ENCODE peak calls at places on chromosome 4, in five cellular contexts. P is cardiac muscle cell, X is fibroblast of mammary gland, U is HCT116, O is AG10803. S is an unnamed sample.
A peak's percentile ranks its signal among the peaks of the same experiment; 100 is the strongest.

GRCh38 chr4:147860960-147861359 is 129.1 kb downstream of the ARHGAP10 start:
- DNase-seq in O (peak; percentile 22), P (no peak), X (no peak), U (no peak), S (no peak)

GRCh38 chr4:149884046-149884445 is 68.4 kb upstream of the IQCM start:
- DNase-seq in X (peak; percentile 33), P (peak; percentile 7), O (peak; percentile 82), U (no peak), S (no peak)

GRCh38 chr4:55258152-55258863 is 87.7 kb upstream of the SRD5A3 start:
- DNase-seq in O (no peak), P (peak; percentile 19), X (peak; percentile 54), U (no peak), S (no peak)

GRCh38 chr4:24794916-24795665 is at the start of gene SOD3:
- DNase-seq in O (peak; percentile 92), X (peak; percentile 90), P (peak; percentile 96), U (no peak), S (no peak)

GRCh38 chr4:184265566-184266351 is 48.1 kb upstream of the ENPP6 start:
- DNase-seq in O (peak; percentile 34), U (peak; percentile 7), X (peak; percentile 21), P (peak; percentile 38), S (no peak)

GRCh38 chr4:1246901-1247810 is 1.8 kb downstream of the CTBP1 start:
- DNase-seq in X (no peak), O (no peak), U (no peak), P (no peak), S (no peak)

GRCh38 chr4:14178421-14178820 is 550.9 kb upstream of the BOD1L1 start:
- DNase-seq in X (peak; percentile 61), O (peak; percentile 41), P (peak; percentile 63), U (no peak), S (no peak)

GRCh38 chr4:186643501-186644315 is 79.9 kb downstream of the FAT1 start:
- DNase-seq in U (no peak), O (peak; percentile 30), X (peak; percentile 90), P (peak; percentile 76), S (no peak)

GRCh38 chr4:3781193-3781886 is 15.2 kb downstream of the ADRA2C start:
- DNase-seq in P (no peak), X (peak; percentile 11), O (no peak), U (peak; percentile 62), S (no peak)

GRCh38 chr4:627347-627746 is 2.0 kb downstream of the PDE6B start:
- DNase-seq in X (no peak), U (no peak), P (no peak), O (no peak), S (no peak)

GRCh38 chr4:13349096-13349495 is 135.0 kb downstream of the RAB28 start:
- DNase-seq in X (peak; percentile 49), O (peak; percentile 92), P (peak; percentile 78), U (no peak), S (no peak)

GRCh38 chr4:144712775-144713174 is 66.8 kb downstream of the HHIP start:
- DNase-seq in P (peak; percentile 24), U (no peak), X (peak; percentile 56), O (peak; percentile 27), S (peak; percentile 23)

GRCh38 chr4:152709675-152710438 is 30.1 kb upstream of the TMEM154 start:
- DNase-seq in U (no peak), O (no peak), P (peak; percentile 39), X (no peak), S (no peak)

GRCh38 chr4:142264961-142265360 is 581.1 kb downstream of the INPP4B start:
- DNase-seq in O (peak; percentile 36), U (no peak), P (peak; percentile 61), X (peak; percentile 60), S (no peak)

GRCh38 chr4:106704253-106704870 is 331.8 kb downstream of the DKK2 start:
- DNase-seq in U (no peak), O (peak; percentile 43), X (no peak), P (no peak), S (no peak)

GRCh38 chr4:10243856-10244255 is 127.3 kb upstream of the WDR1 start:
- DNase-seq in X (no peak), O (no peak), P (no peak), U (no peak), S (no peak)

GRCh38 chr4:9980898-9981297 is 40.4 kb downstream of the SLC2A9 start:
- DNase-seq in O (no peak), P (no peak), U (no peak), X (no peak), S (no peak)

GRCh38 chr4:74320559-74321118 is 12.4 kb downstream of the EPGN start:
- DNase-seq in X (peak; percentile 69), P (peak; percentile 77), O (peak; percentile 41), U (peak; percentile 98), S (no peak)

GRCh38 chr4:146585761-146586333 is 52.8 kb upstream of the POU4F2 start:
- DNase-seq in U (no peak), X (peak; percentile 66), O (peak; percentile 88), P (peak; percentile 80), S (peak; percentile 28)

GRCh38 chr4:146577111-146577510 is 55.4 kb upstream of the SLC10A7 start:
- DNase-seq in P (peak; percentile 7), U (no peak), X (peak; percentile 32), O (no peak), S (no peak)

DNA sequence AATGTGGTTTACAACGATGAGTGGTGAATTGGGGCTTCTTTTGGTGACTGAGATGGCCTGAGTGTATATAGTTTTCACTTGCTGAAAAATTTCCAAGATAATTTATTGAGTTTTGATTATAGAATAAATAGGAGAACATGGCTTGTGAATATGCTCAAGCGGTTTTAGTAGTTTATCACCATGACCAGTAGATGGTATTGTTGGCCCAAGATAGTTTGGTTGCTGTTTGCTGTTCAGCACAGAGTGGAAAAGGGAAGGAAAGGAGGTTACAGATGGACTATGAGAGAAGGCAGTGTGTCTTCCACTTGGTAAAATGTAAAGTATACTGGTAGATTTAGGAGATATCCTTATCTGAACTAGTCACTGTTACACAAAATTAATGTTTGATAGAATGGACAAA is 55.8 kb upstream of the POU4F2 start:
- DNase-seq in U (peak; percentile 3), P (no peak), X (peak; percentile 11), O (no peak), S (no peak)
- TF ChIP-seq CTCF in U (peak; percentile 19), P (no peak), X (no peak), O (no peak), S (no peak)

DNA sequence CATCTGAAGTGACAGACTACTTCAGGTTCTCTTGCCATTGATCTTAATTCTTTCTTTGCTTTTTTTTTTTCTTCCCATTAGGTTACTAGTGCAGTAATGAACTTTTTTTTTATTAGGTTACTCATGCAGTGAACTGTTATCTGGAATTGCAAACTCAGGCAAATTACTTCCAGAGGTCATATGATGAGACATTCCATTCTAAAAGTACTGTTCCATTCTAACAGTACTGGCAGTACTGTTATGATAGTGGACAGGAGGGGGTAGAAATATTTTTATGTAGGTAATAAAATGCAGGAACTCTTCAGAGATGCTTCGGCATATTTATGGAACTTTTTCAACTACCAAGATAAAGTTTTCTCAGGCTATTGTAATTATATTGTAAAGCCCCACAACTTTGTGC is 911.4 kb upstream of the LCORL start:
- DNase-seq in P (no peak), U (no peak), O (no peak), X (no peak), S (no peak)
- TF ChIP-seq CTCF in P (no peak), U (no peak), O (no peak), X (no peak), S (no peak)

GRCh38 chr4:124265701-124266100 is 446.8 kb downstream of the ANKRD50 start:
- DNase-seq in X (peak; percentile 52), P (peak; percentile 15), O (no peak), U (no peak), S (no peak)

GRCh38 chr4:124266706-124267105 is 445.8 kb downstream of the ANKRD50 start:
- DNase-seq in P (no peak), U (no peak), O (no peak), X (no peak), S (no peak)

DNA sequence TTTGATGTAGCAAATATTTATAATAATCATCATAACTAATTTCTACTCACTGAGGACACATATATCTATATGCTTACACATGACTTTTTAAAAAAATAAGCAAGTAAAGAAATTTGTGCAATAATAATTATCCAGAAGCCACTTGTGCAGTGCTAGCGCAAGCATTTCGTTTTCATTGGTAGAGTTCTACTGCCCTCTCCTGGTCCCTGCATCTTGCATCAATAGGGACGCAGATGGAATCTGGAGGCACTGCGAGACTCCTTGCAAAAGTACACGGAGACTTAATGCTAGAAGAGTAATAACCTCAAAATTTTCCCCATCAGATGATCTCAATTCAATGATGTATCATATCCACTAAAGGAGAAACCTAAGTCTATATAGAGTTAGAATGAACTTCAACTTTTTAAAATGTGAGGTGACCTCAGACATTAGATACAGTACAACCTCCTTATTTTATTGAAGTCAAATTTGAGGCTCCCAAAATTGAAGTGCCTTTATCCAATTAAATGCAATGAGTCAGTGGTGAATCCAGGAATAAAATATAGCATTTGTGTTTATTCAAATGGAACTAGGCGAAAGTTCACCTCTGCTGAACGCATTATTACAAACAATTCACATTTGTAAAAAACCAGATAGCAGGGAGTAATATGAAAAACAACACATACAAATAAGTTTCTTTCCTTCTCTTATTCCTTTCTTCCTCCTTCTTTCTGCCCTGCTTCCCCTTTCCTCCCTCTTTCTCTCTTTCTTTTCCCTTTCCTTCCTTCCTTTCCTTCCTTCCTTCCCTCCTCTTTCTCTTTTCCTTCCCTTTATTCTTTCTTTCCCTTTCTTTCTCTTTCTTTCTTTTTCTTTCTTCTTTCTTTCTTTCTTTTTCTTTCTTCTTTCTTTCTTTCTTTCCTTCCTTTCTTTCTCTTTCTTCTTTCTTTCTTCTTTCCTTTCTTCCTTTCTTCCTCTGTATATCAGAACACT is 450.0 kb downstream of the ANKRD50 start:
- DNase-seq in O (peak; percentile 82), U (peak; percentile 79), P (peak; percentile 96), X (peak; percentile 91), S (peak; percentile 38)
- TF ChIP-seq CTCF in O (peak; percentile 99), U (peak; percentile 82), P (peak; percentile 89), X (peak; percentile 96), S (peak; percentile 83)

GRCh38 chr4:122930877-122931276 is 8.5 kb upstream of the NUDT6 start:
- DNase-seq in X (peak; percentile 34), P (peak; percentile 40), U (no peak), O (peak; percentile 35), S (no peak)
- TF ChIP-seq CTCF in X (peak; percentile 47), P (peak; percentile 44), U (no peak), O (peak; percentile 61), S (no peak)

GRCh38 chr4:35461931-35462659 is 782.2 kb downstream of the ARAP2 start:
- DNase-seq in X (no peak), P (no peak), U (no peak), O (no peak), S (no peak)
- TF ChIP-seq CTCF in X (no peak), P (no peak), U (no peak), O (no peak), S (no peak)

GRCh38 chr4:136690363-136690762 is 841.9 kb downstream of the PCDH18 start:
- DNase-seq in X (no peak), U (no peak), O (no peak), P (no peak), S (no peak)
- TF ChIP-seq CTCF in X (no peak), U (no peak), O (no peak), P (no peak), S (no peak)

DNA sequence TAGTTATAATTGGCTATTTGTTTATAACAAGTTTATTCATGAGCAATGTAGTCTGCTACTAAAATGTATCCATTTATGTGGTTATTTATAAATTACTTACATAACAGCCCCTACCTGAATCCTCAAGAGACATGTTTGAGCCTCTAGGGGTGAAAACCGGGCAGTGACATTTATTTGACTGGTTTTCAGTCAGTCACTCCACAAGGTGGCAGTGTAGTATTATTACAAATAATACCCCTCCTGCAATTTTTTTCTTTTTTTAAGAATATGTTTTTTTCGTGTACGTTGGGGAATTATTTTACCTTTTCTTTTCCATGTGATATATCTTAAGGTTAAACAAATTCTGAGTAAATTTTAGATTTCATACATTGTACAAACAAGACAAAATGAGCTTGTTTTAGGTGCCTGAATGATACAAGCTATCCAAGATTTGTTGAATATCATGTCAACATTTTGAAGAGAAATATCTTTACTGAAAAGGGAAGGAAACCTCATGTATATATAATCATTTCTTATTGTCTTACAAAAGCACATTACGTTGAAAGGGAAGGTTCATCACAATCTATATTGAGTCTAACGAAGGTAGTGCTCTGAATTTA is 598.7 kb upstream of the TECRL start:
- DNase-seq in O (peak; percentile 6), U (peak; percentile 13), X (peak; percentile 40), P (peak; percentile 42), S (no peak)
- TF ChIP-seq CTCF in O (peak; percentile 40), U (peak; percentile 17), X (peak; percentile 46), P (peak; percentile 40), S (no peak)